ENCODE peak calls at places on chromosomes 2 and 18, in five cellular contexts. One of them, this sample, is unnamed.

GRCh38 chr2:173612354-173612753 is 257.7 kb downstream of the CDCA7 start:
- DNase-seq in trophoblast cell: no peak
- DNase-seq in H9: no peak
- DNase-seq in H1: no peak
- DNase-seq in mesenchymal stem cell: no peak
- DNase-seq in this sample: no peak

GRCh38 chr2:50514881-50515280 is 517.1 kb downstream of the NRXN1 start:
- DNase-seq in H1: peak; percentile 64
- DNase-seq in H9: peak; percentile 50
- DNase-seq in mesenchymal stem cell: no peak
- DNase-seq in trophoblast cell: no peak
- DNase-seq in this sample: no peak

GRCh38 chr2:127235082-127235702 is 15.1 kb upstream of the CYP27C1 start:
- DNase-seq in H9: no peak
- DNase-seq in H1: no peak
- DNase-seq in trophoblast cell: no peak
- DNase-seq in mesenchymal stem cell: no peak
- DNase-seq in this sample: no peak

GRCh38 chr2:208466133-208466919 is 59.7 kb downstream of the PTH2R start:
- DNase-seq in H1: peak; percentile 57
- DNase-seq in trophoblast cell: peak; percentile 69
- DNase-seq in mesenchymal stem cell: peak; percentile 1
- DNase-seq in H9: peak; percentile 64
- DNase-seq in this sample: peak; percentile 63

GRCh38 chr2:120330946-120331822 is 14.8 kb upstream of the INHBB start:
- DNase-seq in H9: no peak
- DNase-seq in H1: no peak
- DNase-seq in trophoblast cell: no peak
- DNase-seq in mesenchymal stem cell: no peak
- DNase-seq in this sample: no peak

GRCh38 chr2:60260646-60261296 is 292.7 kb downstream of the BCL11A start:
- DNase-seq in trophoblast cell: peak; percentile 30
- DNase-seq in H9: no peak
- DNase-seq in mesenchymal stem cell: no peak
- DNase-seq in H1: no peak
- DNase-seq in this sample: no peak

GRCh38 chr2:46847726-46848421 is 67.7 kb downstream of the MCFD2 start:
- DNase-seq in H1: no peak
- DNase-seq in H9: no peak
- DNase-seq in trophoblast cell: peak; percentile 28
- DNase-seq in mesenchymal stem cell: peak; percentile 93
- DNase-seq in this sample: no peak

GRCh38 chr2:85893428-85894258 is 4.9 kb upstream of the ST3GAL5 start:
- DNase-seq in mesenchymal stem cell: peak; percentile 90
- DNase-seq in H9: no peak
- DNase-seq in trophoblast cell: peak; percentile 46
- DNase-seq in H1: no peak
- DNase-seq in this sample: no peak

GRCh38 chr2:120767486-120768005 is 31.9 kb downstream of the GLI2 start:
- DNase-seq in H9: peak; percentile 18
- DNase-seq in trophoblast cell: no peak
- DNase-seq in mesenchymal stem cell: no peak
- DNase-seq in H1: no peak
- DNase-seq in this sample: no peak

GRCh38 chr2:172256886-172257285 is 154.2 kb upstream of the DLX2 start:
- DNase-seq in H9: no peak
- DNase-seq in H1: no peak
- DNase-seq in mesenchymal stem cell: no peak
- DNase-seq in trophoblast cell: no peak
- DNase-seq in this sample: no peak

GRCh38 chr2:235155163-235155562 is 203.3 kb downstream of the SH3BP4 start:
- DNase-seq in H9: no peak
- DNase-seq in trophoblast cell: no peak
- DNase-seq in H1: no peak
- DNase-seq in mesenchymal stem cell: no peak
- DNase-seq in this sample: no peak

GRCh38 chr18:63422862-63423304 is 607 bp upstream of the VPS4B start:
- DNase-seq in H1: no peak
- DNase-seq in trophoblast cell: no peak
- DNase-seq in H9: no peak
- DNase-seq in mesenchymal stem cell: no peak
- DNase-seq in this sample: no peak

GRCh38 chr2:68774569-68775271 is 40.1 kb downstream of the ARHGAP25 start:
- DNase-seq in H9: no peak
- DNase-seq in H1: no peak
- DNase-seq in trophoblast cell: peak; percentile 24
- DNase-seq in mesenchymal stem cell: no peak
- DNase-seq in this sample: no peak

GRCh38 chr2:234580686-234581085 is 83.8 kb upstream of the ARL4C start:
- DNase-seq in trophoblast cell: no peak
- DNase-seq in H1: no peak
- DNase-seq in mesenchymal stem cell: no peak
- DNase-seq in H9: no peak
- DNase-seq in this sample: no peak

GRCh38 chr2:66021296-66021695 is 413.6 kb upstream of the MEIS1 start:
- DNase-seq in trophoblast cell: peak; percentile 70
- DNase-seq in mesenchymal stem cell: no peak
- DNase-seq in H1: no peak
- DNase-seq in H9: no peak
- DNase-seq in this sample: no peak

GRCh38 chr2:127634626-127635379 is 11.2 kb upstream of the GPR17 start:
- DNase-seq in H1: no peak
- DNase-seq in trophoblast cell: peak; percentile 23
- DNase-seq in mesenchymal stem cell: no peak
- DNase-seq in H9: no peak
- DNase-seq in this sample: no peak

GRCh38 chr2:142857247-142858154 is 20.0 kb upstream of the KYNU start:
- DNase-seq in trophoblast cell: peak; percentile 38
- DNase-seq in H1: no peak
- DNase-seq in H9: no peak
- DNase-seq in mesenchymal stem cell: peak; percentile 62
- DNase-seq in this sample: no peak

GRCh38 chr2:120647487-120647886 is 88.2 kb upstream of the GLI2 start:
- DNase-seq in H9: no peak
- DNase-seq in H1: no peak
- DNase-seq in trophoblast cell: peak; percentile 87
- DNase-seq in mesenchymal stem cell: peak; percentile 52
- DNase-seq in this sample: no peak

GRCh38 chr2:78977661-78978145 is 47.8 kb upstream of the REG3G start:
- DNase-seq in H1: no peak
- DNase-seq in mesenchymal stem cell: no peak
- DNase-seq in trophoblast cell: no peak
- DNase-seq in H9: no peak
- DNase-seq in this sample: no peak

GRCh38 chr18:12035481-12035880 is 54.2 kb downstream of the IMPA2 start:
- DNase-seq in H1: peak; percentile 39
- DNase-seq in H9: no peak
- DNase-seq in mesenchymal stem cell: no peak
- DNase-seq in trophoblast cell: no peak
- DNase-seq in this sample: no peak

GRCh38 chr18:71326826-71327225 is 1038.0 kb downstream of the SOCS6 start:
- DNase-seq in trophoblast cell: no peak
- DNase-seq in H9: peak; percentile 31
- DNase-seq in mesenchymal stem cell: no peak
- DNase-seq in H1: no peak
- DNase-seq in this sample: no peak

GRCh38 chr18:40365526-40365925 is 1589.5 kb upstream of the PIK3C3 start:
- DNase-seq in H9: no peak
- DNase-seq in mesenchymal stem cell: no peak
- DNase-seq in trophoblast cell: no peak
- DNase-seq in H1: no peak
- DNase-seq in this sample: no peak

GRCh38 chr18:75162467-75162866 is 46.5 kb downstream of the PTGR3 start:
- DNase-seq in H9: no peak
- DNase-seq in mesenchymal stem cell: no peak
- DNase-seq in H1: no peak
- DNase-seq in trophoblast cell: peak; percentile 29
- DNase-seq in this sample: no peak

GRCh38 chr2:35080231-35080905 is 1275.2 kb upstream of the CRIM1 start:
- DNase-seq in H9: no peak
- DNase-seq in H1: no peak
- DNase-seq in trophoblast cell: no peak
- DNase-seq in mesenchymal stem cell: no peak
- DNase-seq in this sample: no peak

GRCh38 chr2:35082072-35082471 is 1273.5 kb upstream of the CRIM1 start:
- DNase-seq in mesenchymal stem cell: no peak
- DNase-seq in H1: no peak
- DNase-seq in trophoblast cell: no peak
- DNase-seq in H9: peak; percentile 30
- DNase-seq in this sample: no peak

GRCh38 chr2:35081001-35081628 is 1274.5 kb upstream of the CRIM1 start:
- DNase-seq in H9: no peak
- DNase-seq in trophoblast cell: no peak
- DNase-seq in H1: no peak
- DNase-seq in mesenchymal stem cell: no peak
- DNase-seq in this sample: no peak
- H2BK12ac ChIP-seq in H9: no peak overlapping the region
- H2BK12ac ChIP-seq in trophoblast cell: no peak overlapping the region
- H2BK12ac ChIP-seq in H1: no peak overlapping the region
- H2BK12ac ChIP-seq in mesenchymal stem cell: no peak overlapping the region
- H2BK12ac ChIP-seq in this sample: no peak overlapping the region

GRCh38 chr18:43855376-43855775 is 578.1 kb upstream of the SYT4 start:
- DNase-seq in H1: no peak
- DNase-seq in H9: no peak
- DNase-seq in trophoblast cell: no peak
- DNase-seq in mesenchymal stem cell: no peak
- DNase-seq in this sample: no peak
- H2AFZ ChIP-seq in H1: peak overlapping the region; percentile 55
- H2AFZ ChIP-seq in H9: no peak overlapping the region
- H2AFZ ChIP-seq in trophoblast cell: no peak overlapping the region
- H2AFZ ChIP-seq in mesenchymal stem cell: no peak overlapping the region
- H2AFZ ChIP-seq in this sample: peak overlapping the region; percentile 4

DNA sequence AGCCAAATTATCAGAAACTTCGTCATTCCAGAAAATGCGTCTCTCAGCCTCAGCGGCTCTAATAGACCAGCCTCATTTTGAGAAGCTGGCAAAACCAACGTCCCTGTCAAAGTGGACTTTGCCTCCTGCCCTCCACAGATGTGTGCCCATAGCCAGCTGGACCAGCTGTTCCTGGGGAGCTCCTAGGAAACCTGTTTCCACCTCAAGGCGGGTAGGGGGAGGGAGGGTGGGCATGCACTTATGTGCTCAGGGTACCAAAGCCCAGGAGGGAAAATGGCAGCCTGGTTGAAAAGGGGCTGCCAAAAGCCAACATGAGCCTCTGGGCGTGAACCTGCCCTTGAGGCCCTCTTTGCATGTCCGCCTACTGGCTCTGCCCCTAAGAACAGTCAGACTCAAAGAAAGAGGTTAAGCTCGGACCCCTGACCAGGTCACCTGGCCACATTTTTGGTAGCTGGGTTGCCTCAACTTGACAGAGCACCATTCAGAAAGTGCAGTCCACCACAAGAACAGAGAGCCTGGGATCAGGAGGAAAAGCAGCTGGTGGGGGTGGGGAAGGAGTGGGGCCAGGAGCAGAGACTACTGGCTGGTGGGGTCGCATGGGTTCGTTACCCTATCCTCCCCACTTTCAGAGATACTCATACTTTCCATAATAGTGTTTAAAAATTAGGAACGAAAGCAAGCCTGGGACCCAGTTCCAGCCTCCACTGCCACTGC is 3.5 kb downstream of the PER2 start:
- DNase-seq in mesenchymal stem cell: no peak
- DNase-seq in H1: no peak
- DNase-seq in trophoblast cell: no peak
- DNase-seq in H9: no peak
- DNase-seq in this sample: no peak
- H3K4ac ChIP-seq in mesenchymal stem cell: peak overlapping the region; percentile 17
- H3K4ac ChIP-seq in H1: no peak overlapping the region
- H3K4ac ChIP-seq in trophoblast cell: no peak overlapping the region
- H3K4ac ChIP-seq in H9: no peak overlapping the region
- H3K4ac ChIP-seq in this sample: no peak overlapping the region

DNA sequence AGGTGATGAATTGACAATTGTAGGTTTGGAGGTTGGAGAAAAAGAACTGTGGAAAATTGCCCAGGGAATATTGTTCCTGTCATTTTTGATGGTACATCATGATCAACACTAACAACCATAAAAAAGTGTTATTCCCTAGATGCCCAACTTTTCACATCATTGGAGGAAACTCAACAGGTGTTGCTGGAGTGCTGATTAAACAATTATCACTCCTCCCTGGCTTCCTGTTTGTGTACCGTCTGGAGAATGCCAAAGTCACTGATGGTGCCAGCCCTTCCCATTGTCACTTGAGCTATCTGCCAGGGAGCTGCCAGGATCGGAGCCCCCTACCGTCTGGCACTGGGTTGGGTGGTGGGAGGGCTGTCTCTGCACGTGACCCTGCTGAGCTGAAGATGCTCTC is 156.8 kb downstream of the PRKCE start:
- DNase-seq in trophoblast cell: no peak
- DNase-seq in H1: no peak
- DNase-seq in mesenchymal stem cell: no peak
- DNase-seq in H9: no peak
- DNase-seq in this sample: no peak
- H2BK12ac ChIP-seq in trophoblast cell: no peak overlapping the region
- H2BK12ac ChIP-seq in H1: no peak overlapping the region
- H2BK12ac ChIP-seq in mesenchymal stem cell: no peak overlapping the region
- H2BK12ac ChIP-seq in H9: no peak overlapping the region
- H2BK12ac ChIP-seq in this sample: no peak overlapping the region